ENCODE peak calls at places on chromosomes 16 and 17, in four cellular contexts. G is aorta; I is activated naive CD4-positive, alpha-beta T cell; A is mammary epithelial cell. L is an unnamed sample.

GRCh38 chr17:56754523-56755208 is 79.1 kb downstream of the C17orf67 start:
- DNase-seq in G (no peak), I (no peak), A (no peak), L (no peak)

GRCh38 chr16:81697886-81698635 is 81.0 kb upstream of the PLCG2 start:
- DNase-seq in G (peak; percentile 71), I (no peak), A (no peak), L (no peak)

GRCh38 chr16:72311426-72311825 is 139.5 kb upstream of the PMFBP1 start:
- DNase-seq in G (no peak), I (no peak), A (no peak), L (no peak)

GRCh38 chr16:67100569-67101300 is 9.0 kb upstream of the PHAF1 start:
- DNase-seq in G (no peak), I (no peak), A (no peak), L (no peak)

GRCh38 chr17:79207957-79208356 is 133.3 kb downstream of the ENGASE start:
- DNase-seq in G (no peak), I (no peak), A (no peak), L (no peak)

GRCh38 chr17:44210342-44211192 is 8.9 kb downstream of the UBTF start:
- DNase-seq in G (peak; percentile 96), I (peak; percentile 77), A (peak; percentile 52), L (peak; percentile 45)

GRCh38 chr17:2828396-2829038 is 32.3 kb downstream of the RAP1GAP2 start:
- DNase-seq in G (peak; percentile 92), I (peak; percentile 78), A (peak; percentile 40), L (peak; percentile 48)

GRCh38 chr16:13896543-13897182 is 23.3 kb upstream of the ERCC4 start:
- DNase-seq in G (no peak), I (no peak), A (no peak), L (no peak)

GRCh38 chr16:397736-398332 is 835 bp downstream of the NME4 start:
- DNase-seq in G (peak; percentile 93), I (no peak), A (no peak), L (no peak)

GRCh38 chr16:7217797-7218196 is 114.8 kb upstream of the RBFOX1 start:
- DNase-seq in G (no peak), I (no peak), A (no peak), L (no peak)

GRCh38 chr16:13479549-13479948 is 440.4 kb upstream of the ERCC4 start:
- DNase-seq in G (no peak), I (no peak), A (no peak), L (no peak)

GRCh38 chr16:49587051-49587450 is 213.4 kb downstream of the C16orf78 start:
- DNase-seq in G (no peak), I (no peak), A (no peak), L (no peak)

GRCh38 chr16:48535369-48535787 is 74.6 kb downstream of the N4BP1 start:
- DNase-seq in G (no peak), I (no peak), A (no peak), L (no peak)

GRCh38 chr16:49472598-49472997 is 99.0 kb downstream of the C16orf78 start:
- DNase-seq in G (no peak), I (no peak), A (no peak), L (no peak)

GRCh38 chr16:85675528-85675927 is 13.2 kb downstream of the GINS2 start:
- DNase-seq in G (no peak), I (no peak), A (no peak), L (no peak)

GRCh38 chr17:81018044-81018802 is 16.7 kb upstream of the BAIAP2 start:
- DNase-seq in G (peak; percentile 64), I (no peak), A (no peak), L (no peak)

GRCh38 chr16:64250866-64251265 is 871.0 kb downstream of the CDH11 start:
- DNase-seq in G (no peak), I (no peak), A (no peak), L (no peak)

GRCh38 chr17:3012926-3013581 is 50.4 kb downstream of the OR1D5 start:
- DNase-seq in G (peak; percentile 81), I (peak; percentile 8), A (peak; percentile 26), L (peak; percentile 4)

GRCh38 chr16:84739349-84740124 is 39.7 kb downstream of the USP10 start:
- DNase-seq in G (no peak), I (no peak), A (peak; percentile 78), L (no peak)

GRCh38 chr16:85625485-85626117 is 12.5 kb downstream of the GSE1 start:
- DNase-seq in G (no peak), I (no peak), A (no peak), L (no peak)

GRCh38 chr16:51657844-51658243 is 506.8 kb upstream of the SALL1 start:
- DNase-seq in G (no peak), I (no peak), A (no peak), L (no peak)

GRCh38 chr16:62014534-62014933 is 21.7 kb downstream of the CDH8 start:
- DNase-seq in G (no peak), I (no peak), A (no peak), L (no peak)

GRCh38 chr17:12927541-12928425 is 90.0 kb downstream of the ELAC2 start:
- DNase-seq in G (no peak), I (no peak), A (no peak), L (no peak)

GRCh38 chr17:8186787-8187516 is 3.0 kb downstream of the BORCS6 start:
- DNase-seq in G (peak; percentile 95), I (peak; percentile 93), A (peak; percentile 95), L (peak; percentile 78)

GRCh38 chr16:83356266-83356665 is 451.5 kb upstream of the HSBP1 start:
- DNase-seq in G (no peak), I (no peak), A (peak; percentile 83), L (peak; percentile 25)

GRCh38 chr17:34619687-34620217 is 40.4 kb downstream of the TMEM132E start:
- DNase-seq in G (no peak), I (no peak), A (no peak), L (no peak)

GRCh38 chr17:39601010-39601597 is 6.6 kb downstream of the NEUROD2 start:
- DNase-seq in G (no peak), I (no peak), A (no peak), L (no peak)

GRCh38 chr16:9360075-9360474 is 268.6 kb downstream of the HAPSTR1 start:
- DNase-seq in G (no peak), I (no peak), A (no peak), L (no peak)

GRCh38 chr16:49382916-49383315 is 9.3 kb downstream of the C16orf78 start:
- DNase-seq in G (no peak), I (no peak), A (no peak), L (no peak)